ENCODE peak calls at places on chromosomes 7 and 10, in ten cellular contexts. H is astrocyte of the cerebellum; I is T-helper 22 cell; O is NCI-H2081; V is H9; S is caudate nucleus; Y is naive thymus-derived CD8-positive, alpha-beta T cell; G is body of pancreas; L is RPMI7951; U is stimulated activated CD8-positive, alpha-beta memory T cell treated with anti-CD3 and anti-CD28 coated beads, Interleukin-12 subunit alpha, Interleukin-12 subunit beta, amount 100 ng/mL, for 4 hours. K is an unnamed sample.

GRCh38 chr7:128755816-128756476 is 16.8 kb downstream of the CALU start:
- DNase-seq in V (no peak), H (peak), S (no peak), G (no peak), Y (no peak), U (no peak), L (peak), I (no peak), O (peak), K (no peak)

GRCh38 chr7:132709971-132710567 is 133.8 kb upstream of the PLXNA4 start:
- DNase-seq in L (peak), V (no peak), S (no peak), O (no peak), H (peak), I (no peak), Y (no peak), G (peak), U (no peak), K (no peak)

GRCh38 chr10:22503315-22504090 is 158.2 kb downstream of the SPAG6 start:
- DNase-seq in U (no peak), O (no peak), Y (no peak), G (no peak), S (no peak), H (no peak), I (no peak), L (peak), V (no peak), K (peak)

GRCh38 chr7:1407883-1408282 is 51.4 kb downstream of the MICALL2 start:
- DNase-seq in V (no peak), G (no peak), O (peak), L (no peak), S (no peak), I (no peak), H (no peak), U (no peak), Y (no peak), K (no peak)

GRCh38 chr10:44851881-44852280 is 59.3 kb upstream of the TMEM72 start:
- DNase-seq in O (no peak), I (no peak), G (no peak), Y (no peak), V (no peak), H (no peak), L (no peak), S (no peak), U (no peak), K (no peak)

GRCh38 chr7:96331775-96332174 is 9.9 kb upstream of the SLC25A13 start:
- DNase-seq in V (no peak), S (no peak), U (no peak), O (no peak), Y (no peak), G (no peak), L (no peak), I (no peak), H (no peak), K (no peak)

GRCh38 chr10:105837951-105838350 is 1196.9 kb downstream of the SORCS3 start:
- DNase-seq in V (no peak), H (peak), U (no peak), L (peak), S (no peak), O (no peak), G (no peak), I (no peak), Y (peak), K (no peak)

GRCh38 chr10:30185916-30186315 is 126.5 kb upstream of the JCAD start:
- DNase-seq in S (no peak), V (no peak), G (no peak), I (no peak), O (no peak), U (no peak), Y (no peak), L (peak), H (peak), K (no peak)

GRCh38 chr10:109427421-109427820 is 495.9 kb downstream of the XPNPEP1 start:
- DNase-seq in S (peak), L (no peak), H (no peak), G (no peak), Y (no peak), V (no peak), O (no peak), I (no peak), U (no peak), K (no peak)

GRCh38 chr7:54906963-54907362 is 111.9 kb upstream of the EGFR start:
- DNase-seq in I (no peak), H (no peak), V (no peak), U (no peak), L (no peak), G (no peak), O (no peak), Y (no peak), S (no peak), K (no peak)

GRCh38 chr7:130127404-130128395 is 57.4 kb downstream of the KLHDC10 start:
- DNase-seq in Y (no peak), O (no peak), S (no peak), U (no peak), L (peak), V (no peak), G (no peak), H (no peak), I (no peak), K (no peak)

GRCh38 chr10:33055636-33056035 is 97.6 kb upstream of the ITGB1 start:
- DNase-seq in V (no peak), H (peak), O (no peak), S (no peak), U (no peak), I (no peak), L (no peak), G (no peak), Y (no peak), K (no peak)

GRCh38 chr10:32210306-32211045 is 136.5 kb downstream of the EPC1 start:
- DNase-seq in V (peak), O (no peak), H (peak), Y (no peak), S (no peak), L (peak), U (no peak), I (no peak), G (peak), K (peak)

GRCh38 chr10:31929986-31930675 is 1.5 kb upstream of the ARHGAP12 start:
- DNase-seq in G (no peak), L (peak), S (peak), V (no peak), U (no peak), I (peak), H (no peak), O (no peak), Y (peak), K (no peak)

K was measured in nephron progenitor cell.